ENCODE peak calls at places on chromosomes 2 and 18, in ten cellular contexts. V is stomach, S is heart left ventricle, D is adrenal gland, F is spleen, W is A549, E is tibial nerve, U is esophagus squamous epithelium, P is HCT116, M is body of pancreas. Q is an unnamed sample. For H3K4me1, the result is how much of the 10 kb centered on the place peaks cover.

GRCh38 chr2:230443540-230443939 is 27.5 kb downstream of the SP100 start:
- DNase-seq in W (no peak), D (no peak), P (no peak), U (no peak), F (no peak), S (no peak), V (no peak), E (no peak), M (no peak), Q (no peak)

GRCh38 chr2:619964-620363 is 57.2 kb downstream of the TMEM18 start:
- DNase-seq in F (no peak), D (no peak), M (no peak), P (no peak), U (no peak), V (no peak), E (no peak), W (no peak), S (no peak), Q (peak)

GRCh38 chr2:112821142-112821541 is 15.4 kb downstream of the IL1B start:
- DNase-seq in U (no peak), M (no peak), E (no peak), F (no peak), P (no peak), D (no peak), S (no peak), W (no peak), V (no peak), Q (no peak)

GRCh38 chr2:241309684-241310117 is 5.8 kb downstream of the HDLBP start:
- DNase-seq in W (no peak), P (no peak), U (no peak), D (no peak), F (peak), V (peak), S (no peak), E (no peak), M (no peak), Q (no peak)

GRCh38 chr2:239881561-239882320 is 143.4 kb downstream of the NDUFA10 start:
- DNase-seq in S (no peak), V (peak), D (peak), M (no peak), U (no peak), F (no peak), E (no peak), W (no peak), P (no peak), Q (peak)

GRCh38 chr2:84481702-84482101 is 22.6 kb upstream of the SUCLG1 start:
- DNase-seq in D (no peak), P (no peak), M (no peak), F (no peak), U (no peak), S (no peak), E (no peak), W (no peak), V (no peak), Q (no peak)

GRCh38 chr18:32851936-32852335 is 79.1 kb upstream of the KLHL14 start:
- DNase-seq in V (no peak), D (no peak), F (no peak), S (no peak), M (no peak), P (no peak), W (no peak), U (no peak), E (no peak), Q (no peak)

GRCh38 chr2:99602475-99602874 is 112.7 kb upstream of the REV1 start:
- DNase-seq in M (no peak), W (no peak), V (no peak), P (no peak), F (no peak), S (no peak), U (no peak), D (no peak), E (no peak), Q (no peak)

GRCh38 chr18:77321823-77322805 is 72.5 kb downstream of the GALR1 start:
- DNase-seq in V (no peak), P (no peak), M (peak), S (no peak), D (no peak), U (no peak), F (no peak), W (no peak), E (no peak), Q (no peak)

GRCh38 chr18:4807495-4808293 is 352.6 kb upstream of the DLGAP1 start:
- DNase-seq in U (no peak), M (no peak), E (no peak), P (no peak), V (no peak), S (no peak), F (no peak), D (no peak), W (no peak), Q (peak)

GRCh38 chr18:62073461-62073860 is 113.4 kb downstream of the PIGN start:
- DNase-seq in V (no peak), D (no peak), F (no peak), W (no peak), S (no peak), U (no peak), M (no peak), E (no peak), P (no peak), Q (no peak)

GRCh38 chr2:229578052-229578846 is 136.1 kb downstream of the DNER start:
- DNase-seq in U (no peak), F (no peak), W (no peak), S (no peak), M (no peak), V (no peak), E (no peak), P (no peak), D (no peak), Q (no peak)

GRCh38 chr2:75221872-75222271 is 22.6 kb upstream of the TACR1 start:
- DNase-seq in P (no peak), D (no peak), E (no peak), W (no peak), V (no peak), S (no peak), U (no peak), F (no peak), M (no peak), Q (no peak)

GRCh38 chr18:69330345-69330744 is 70.3 kb upstream of the DOK6 start:
- DNase-seq in E (no peak), V (no peak), S (no peak), M (no peak), W (no peak), D (no peak), P (no peak), U (no peak), F (no peak), Q (no peak)

GRCh38 chr2:211035548-211036185 is 479.3 kb downstream of the CPS1 start:
- DNase-seq in P (peak), E (no peak), V (no peak), S (no peak), U (no peak), D (peak), M (peak), W (no peak), F (no peak), Q (no peak)

GRCh38 chr2:129240061-129240460 is 739.4 kb upstream of the RAB6C start:
- DNase-seq in F (no peak), S (no peak), D (no peak), W (no peak), P (no peak), V (no peak), E (no peak), M (no peak), U (no peak), Q (no peak)

GRCh38 chr18:46224181-46224775 is 120.1 kb downstream of the HAUS1 start:
- DNase-seq in E (no peak), V (no peak), F (no peak), U (no peak), W (no peak), P (no peak), M (no peak), S (no peak), D (no peak), Q (no peak)

GRCh38 chr2:14756981-14757657 is 124.6 kb downstream of the LRATD1 start:
- DNase-seq in S (peak), V (no peak), E (no peak), F (no peak), U (no peak), W (no peak), P (no peak), D (peak), M (no peak), Q (no peak)

GRCh38 chr2:46381263-46381849 is 84.1 kb downstream of the EPAS1 start:
- DNase-seq in P (no peak), U (no peak), D (peak), E (no peak), F (no peak), W (no peak), S (peak), V (no peak), M (no peak), Q (no peak)

GRCh38 chr18:11387880-11388279 is 221.5 kb upstream of the SLC35G4 start:
- DNase-seq in S (peak), F (no peak), P (peak), W (peak), U (no peak), D (peak), V (peak), E (no peak), M (peak), Q (peak)

GRCh38 chr2:223180463-223180862 is 128.5 kb downstream of the KCNE4 start:
- DNase-seq in W (no peak), V (no peak), D (no peak), U (no peak), P (no peak), S (no peak), F (no peak), M (no peak), E (no peak), Q (no peak)

GRCh38 chr2:38155-38554 is 8.2 kb downstream of the FAM110C start:
- DNase-seq in D (no peak), U (no peak), S (no peak), M (no peak), V (peak), P (peak), W (peak), E (no peak), F (no peak), Q (no peak)

GRCh38 chr2:26086155-26086634 is 52.3 kb downstream of the RAB10 start:
- DNase-seq in D (no peak), F (no peak), U (no peak), S (no peak), E (no peak), P (peak), W (no peak), M (no peak), V (no peak), Q (no peak)

GRCh38 chr2:165311949-165312348 is 72.7 kb downstream of the SCN2A start:
- DNase-seq in E (no peak), S (no peak), D (no peak), M (no peak), W (no peak), F (no peak), U (no peak), P (no peak), V (no peak), Q (no peak)

GRCh38 chr2:85753035-85753524 is 711 bp upstream of the ATOH8 start:
- DNase-seq in U (no peak), D (no peak), M (no peak), P (no peak), F (no peak), S (no peak), V (no peak), W (no peak), E (no peak), Q (peak)

GRCh38 chr2:241300000-241300399 is 15.5 kb downstream of the HDLBP start:
- DNase-seq in W (no peak), M (no peak), E (no peak), V (no peak), U (no peak), S (no peak), D (no peak), P (no peak), F (no peak), Q (no peak)

GRCh38 chr2:26298638-26299393 is 47.1 kb upstream of the SELENOI start:
- DNase-seq in V (peak), S (no peak), E (no peak), F (peak), U (no peak), W (no peak), P (no peak), M (peak), D (peak), Q (peak)

GRCh38 chr2:13495039-13495438 is 778.3 kb downstream of the TRIB2 start:
- DNase-seq in S (no peak), M (no peak), W (no peak), V (no peak), U (no peak), P (no peak), F (no peak), E (no peak), D (no peak), Q (no peak)

GRCh38 chr2:108935231-108935863 is 53.7 kb downstream of the EDAR start:
- DNase-seq in S (no peak), P (no peak), E (no peak), D (no peak), W (no peak), V (no peak), M (no peak), F (no peak), U (no peak), Q (no peak)

GRCh38 chr2:231348173-231348572 is 47.3 kb upstream of the B3GNT7 start:
- DNase-seq in W (no peak), U (no peak), S (no peak), F (no peak), M (no peak), D (no peak), P (no peak), E (no peak), V (peak), Q (no peak)

GRCh38 chr18:62281684-62282083 is 43.4 kb upstream of the TNFRSF11A start:
- DNase-seq in U (no peak), F (no peak), W (no peak), M (no peak), P (no peak), S (no peak), D (no peak), E (no peak), V (no peak), Q (no peak)

GRCh38 chr2:65319080-65319673 is 91.5 kb downstream of the ACTR2 start:
- DNase-seq in V (no peak), S (no peak), D (no peak), E (no peak), U (no peak), W (no peak), P (no peak), F (no peak), M (no peak), Q (no peak)

GRCh38 chr2:235596272-235596671 is 102.4 kb downstream of the AGAP1 start:
- DNase-seq in U (no peak), S (no peak), M (no peak), D (no peak), E (no peak), P (no peak), W (no peak), F (peak), V (no peak), Q (no peak)

GRCh38 chr2:85134255-85135065 is 1.3 kb downstream of the TCF7L1 start:
- DNase-seq in D (peak), P (no peak), S (peak), W (no peak), M (peak), V (no peak), F (peak), E (no peak), U (no peak), Q (peak)

GRCh38 chr2:105802587-105802986 is 57.9 kb downstream of the NCK2 start:
- DNase-seq in E (no peak), D (no peak), F (peak), S (no peak), W (no peak), U (no peak), V (no peak), P (no peak), M (no peak), Q (no peak)

GRCh38 chr2:232863996-232864395 is 6.1 kb upstream of the SNORC start:
- DNase-seq in V (no peak), W (no peak), S (no peak), M (no peak), U (no peak), F (no peak), D (no peak), P (no peak), E (no peak), Q (no peak)

GRCh38 chr2:144704696-144705095 is 184.8 kb upstream of the ZEB2 start:
- DNase-seq in W (no peak), E (no peak), U (no peak), S (no peak), V (no peak), F (no peak), P (no peak), M (no peak), D (no peak), Q (no peak)
- H3K4me1 ChIP-seq in W (under half), E (under half), U (under half), S (half or more), V (under half), F (under half), P (under half), M (under half), D (under half), Q (under half)

GRCh38 chr2:42810126-42810970 is 18.0 kb upstream of the HAAO start:
- DNase-seq in S (peak), M (peak), P (peak), E (peak), D (peak), U (peak), W (peak), F (peak), V (peak), Q (peak)

GRCh38 chr2:42809876-42810125 is 17.4 kb upstream of the HAAO start:
- DNase-seq in M (peak), V (peak), P (peak), W (peak), U (no peak), E (peak), S (peak), F (peak), D (peak), Q (peak)

GRCh38 chr2:42809131-42809875 is 16.9 kb upstream of the HAAO start:
- DNase-seq in S (no peak), F (no peak), P (no peak), W (no peak), U (no peak), V (no peak), D (peak), E (no peak), M (peak), Q (peak)

GRCh38 chr2:42812899-42813479 is 20.6 kb upstream of the HAAO start:
- DNase-seq in S (no peak), E (no peak), D (no peak), V (no peak), F (no peak), M (no peak), P (peak), W (peak), U (no peak), Q (no peak)

GRCh38 chr2:42810971-42811865 is 18.8 kb upstream of the HAAO start:
- DNase-seq in V (no peak), S (peak), P (no peak), D (peak), U (no peak), F (peak), M (peak), E (peak), W (peak), Q (peak)
- TF ChIP-seq POLR2A in V (no peak), S (no peak), P (no peak), D (no peak), U (peak), F (no peak), M (peak), E (peak), W (no peak), Q (peak)

GRCh38 chr2:119483896-119484718 is 40.2 kb downstream of the SCTR start:
- DNase-seq in P (no peak), M (no peak), S (no peak), U (no peak), V (no peak), E (no peak), F (no peak), D (no peak), W (no peak), Q (no peak)
- H3K4me1 ChIP-seq in P (under half), M (half or more), S (under half), U (under half), V (half or more), E (under half), F (under half), D (under half), W (half or more), Q (under half)

GRCh38 chr18:79459946-79460345 is 64.2 kb downstream of the NFATC1 start:
- DNase-seq in F (no peak), U (no peak), D (no peak), E (no peak), V (no peak), S (no peak), M (no peak), W (no peak), P (no peak), Q (no peak)

GRCh38 chr18:79461627-79462026 is 65.9 kb downstream of the NFATC1 start:
- DNase-seq in V (no peak), S (no peak), E (no peak), P (no peak), M (no peak), F (no peak), W (no peak), U (no peak), D (no peak), Q (no peak)

GRCh38 chr18:79458131-79458838 is 62.6 kb downstream of the NFATC1 start:
- DNase-seq in U (no peak), P (peak), D (peak), M (peak), E (peak), V (peak), F (no peak), W (peak), S (peak), Q (peak)

GRCh38 chr18:79458917-79459803 is 63.4 kb downstream of the NFATC1 start:
- DNase-seq in W (no peak), P (no peak), M (no peak), D (no peak), V (no peak), U (no peak), S (peak), E (no peak), F (no peak), Q (no peak)

DNA sequence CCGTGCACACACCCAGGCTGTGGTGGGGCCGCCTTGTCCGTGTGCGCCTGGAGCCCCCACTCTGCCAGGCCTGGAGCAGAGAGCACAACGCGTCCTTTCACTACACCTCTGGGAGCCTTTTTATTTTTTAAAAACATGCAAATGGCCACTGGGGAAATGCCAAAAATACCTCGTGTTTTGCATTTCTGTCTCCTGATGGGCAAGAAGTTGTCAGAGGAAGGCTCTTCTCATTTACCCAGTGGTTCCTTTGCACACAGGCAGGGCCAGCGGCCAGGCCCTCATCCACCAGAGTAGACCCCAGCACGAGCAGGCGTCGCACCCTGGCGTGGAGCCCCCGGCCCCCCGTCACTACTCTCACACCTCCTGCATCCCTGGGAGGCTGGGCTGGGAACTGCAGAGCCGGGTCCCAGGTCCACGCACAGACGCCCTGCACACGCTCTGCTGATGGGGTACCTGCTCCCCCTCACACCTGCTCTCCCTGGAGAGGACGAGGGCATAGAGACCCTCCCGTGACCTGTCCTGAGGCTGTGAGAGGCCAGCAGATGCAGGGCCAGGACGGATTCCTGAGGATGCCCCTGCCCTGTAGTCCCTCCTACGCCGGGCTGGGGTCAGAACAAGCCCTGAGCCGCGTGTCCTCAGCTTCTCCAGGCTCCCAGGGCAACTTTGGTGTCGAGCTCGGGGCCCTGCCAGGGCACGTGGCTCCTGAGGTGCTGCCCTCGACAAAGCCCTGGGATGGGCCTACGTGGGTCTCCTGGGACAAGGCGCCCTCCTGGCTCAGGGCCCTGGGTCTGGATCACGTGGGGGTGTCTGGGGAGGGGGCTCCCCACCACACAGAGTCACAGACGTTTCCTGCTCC is 64.9 kb downstream of the NFATC1 start:
- DNase-seq in M (no peak), D (no peak), P (no peak), V (no peak), U (no peak), S (no peak), W (no peak), E (no peak), F (no peak), Q (no peak)
- TF ChIP-seq POLR2A in M (no peak), D (no peak), P (no peak), V (no peak), U (no peak), S (no peak), W (no peak), E (no peak), F (no peak), Q (no peak)

GRCh38 chr2:131590366-131590765 is 62.7 kb downstream of the CCDC74A start:
- DNase-seq in F (no peak), M (no peak), V (no peak), U (no peak), P (no peak), S (no peak), W (no peak), D (no peak), E (no peak), Q (no peak)

GRCh38 chr2:131580187-131580586 is 52.5 kb downstream of the CCDC74A start:
- DNase-seq in D (no peak), V (no peak), W (no peak), E (no peak), F (no peak), U (no peak), P (peak), M (no peak), S (no peak), Q (no peak)

GRCh38 chr2:131584380-131584779 is 56.7 kb downstream of the CCDC74A start:
- DNase-seq in V (no peak), W (no peak), E (no peak), F (no peak), P (no peak), D (no peak), M (no peak), U (no peak), S (no peak), Q (no peak)

GRCh38 chr2:131588152-131588873 is 60.6 kb downstream of the CCDC74A start:
- DNase-seq in V (no peak), W (no peak), D (no peak), P (no peak), M (no peak), U (no peak), S (no peak), E (no peak), F (no peak), Q (no peak)

GRCh38 chr2:131584940-131585339 is 57.3 kb downstream of the CCDC74A start:
- DNase-seq in M (no peak), W (no peak), S (no peak), F (no peak), V (no peak), P (no peak), U (no peak), D (no peak), E (no peak), Q (no peak)
- H3K4me1 ChIP-seq in M (under half), W (under half), S (under half), F (under half), V (under half), P (under half), U (under half), D (under half), E (under half), Q (under half)

Q was measured in thyroid gland.